ENCODE peak calls at places on chromosome 6, in six cellular contexts. S, R, V, L, F and K are unnamed samples.

GRCh38 chr6:145866449-145867401 is 52.1 kb upstream of the FBXO30 start:
- DNase-seq in F (no peak), L (no peak), S (no peak), R (no peak), V (no peak), K (peak)

GRCh38 chr6:40550096-40550731 is 37.0 kb downstream of the LRFN2 start:
- DNase-seq in R (no peak), S (peak), L (no peak), F (peak), V (peak), K (peak)

GRCh38 chr6:32109114-32109764 is at the start of gene TNXB:
- DNase-seq in V (no peak), S (no peak), R (peak), L (no peak), F (no peak), K (no peak)

GRCh38 chr6:44800171-44800671 is 412.7 kb downstream of the CDC5L start:
- DNase-seq in S (peak), F (peak), R (no peak), V (peak), L (peak), K (no peak)

GRCh38 chr6:3841711-3842565 is 7.2 kb upstream of the FAM50B start:
- DNase-seq in F (no peak), L (no peak), S (peak), V (peak), R (peak), K (no peak)

GRCh38 chr6:157236040-157236725 is 87.1 kb downstream of the TMEM242 start:
- DNase-seq in R (no peak), S (no peak), F (no peak), V (no peak), L (peak), K (peak)

GRCh38 chr6:148364056-148364844 is 21.6 kb downstream of the SASH1 start:
- DNase-seq in L (no peak), S (peak), F (no peak), R (no peak), V (peak), K (no peak)

GRCh38 chr6:137709424-137710281 is 157.4 kb upstream of the TNFAIP3 start:
- DNase-seq in S (peak), V (no peak), R (no peak), L (no peak), F (no peak), K (no peak)

GRCh38 chr6:73258721-73259120 is 4.3 kb downstream of the KHDC1 start:
- DNase-seq in F (no peak), S (no peak), R (no peak), L (no peak), V (no peak), K (no peak)
- TF ChIP-seq CTCF in F (no peak), S (no peak), R (no peak), L (no peak), V (no peak), K (no peak)

DNA sequence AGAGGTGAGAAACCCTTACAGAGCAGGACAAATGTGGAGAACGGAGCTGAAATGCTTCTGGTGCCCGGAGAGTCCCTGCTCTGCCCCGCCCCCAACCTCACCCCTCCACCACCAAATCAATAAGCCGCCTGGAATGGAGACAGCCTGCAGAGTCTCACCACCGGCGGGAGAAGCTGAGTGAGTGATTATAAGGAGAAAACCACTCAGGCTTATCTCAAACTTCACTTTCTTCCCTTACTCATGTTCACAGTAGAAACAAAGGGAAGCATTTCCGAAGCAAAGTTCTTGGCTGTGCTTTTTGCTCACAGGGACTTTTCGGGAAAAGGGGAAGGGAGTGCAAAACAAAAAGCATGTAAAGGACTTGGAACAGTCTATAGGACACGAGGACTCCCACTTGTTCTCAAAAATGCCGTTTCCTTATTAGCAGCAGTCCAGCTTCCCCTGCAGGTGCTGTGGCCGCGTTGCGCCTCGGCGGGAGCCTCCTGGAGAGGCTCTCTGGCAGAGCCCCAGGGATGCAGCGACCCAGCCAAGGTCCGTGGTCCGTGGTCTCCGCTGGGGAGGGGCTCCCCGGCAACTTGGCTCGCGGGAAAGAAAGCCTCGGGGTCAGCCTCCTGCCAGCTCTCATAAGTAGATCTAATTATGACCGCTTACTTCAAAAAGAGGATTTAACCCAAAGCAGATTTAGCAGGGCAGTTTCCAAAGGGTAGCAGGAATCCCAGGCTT is 64.8 kb upstream of the TMEM30A start:
- DNase-seq in V (peak), R (no peak), F (no peak), S (peak), L (peak), K (no peak)
- TF ChIP-seq CTCF in V (peak), R (no peak), F (no peak), S (peak), L (no peak), K (no peak)

GRCh38 chr6:146902846-146903245 is 301.4 kb upstream of the STXBP5 start:
- DNase-seq in V (no peak), S (no peak), R (no peak), F (no peak), L (no peak), K (no peak)

GRCh38 chr6:146905313-146905712 is 298.9 kb upstream of the STXBP5 start:
- DNase-seq in F (no peak), V (peak), L (no peak), R (no peak), S (peak), K (no peak)

GRCh38 chr6:146904596-146904995 is 299.6 kb upstream of the STXBP5 start:
- DNase-seq in F (no peak), R (no peak), V (no peak), L (no peak), S (no peak), K (no peak)

GRCh38 chr6:146898888-146899227 is 300.1 kb downstream of the ADGB start:
- DNase-seq in F (no peak), R (no peak), S (no peak), V (no peak), L (no peak), K (no peak)

DNA sequence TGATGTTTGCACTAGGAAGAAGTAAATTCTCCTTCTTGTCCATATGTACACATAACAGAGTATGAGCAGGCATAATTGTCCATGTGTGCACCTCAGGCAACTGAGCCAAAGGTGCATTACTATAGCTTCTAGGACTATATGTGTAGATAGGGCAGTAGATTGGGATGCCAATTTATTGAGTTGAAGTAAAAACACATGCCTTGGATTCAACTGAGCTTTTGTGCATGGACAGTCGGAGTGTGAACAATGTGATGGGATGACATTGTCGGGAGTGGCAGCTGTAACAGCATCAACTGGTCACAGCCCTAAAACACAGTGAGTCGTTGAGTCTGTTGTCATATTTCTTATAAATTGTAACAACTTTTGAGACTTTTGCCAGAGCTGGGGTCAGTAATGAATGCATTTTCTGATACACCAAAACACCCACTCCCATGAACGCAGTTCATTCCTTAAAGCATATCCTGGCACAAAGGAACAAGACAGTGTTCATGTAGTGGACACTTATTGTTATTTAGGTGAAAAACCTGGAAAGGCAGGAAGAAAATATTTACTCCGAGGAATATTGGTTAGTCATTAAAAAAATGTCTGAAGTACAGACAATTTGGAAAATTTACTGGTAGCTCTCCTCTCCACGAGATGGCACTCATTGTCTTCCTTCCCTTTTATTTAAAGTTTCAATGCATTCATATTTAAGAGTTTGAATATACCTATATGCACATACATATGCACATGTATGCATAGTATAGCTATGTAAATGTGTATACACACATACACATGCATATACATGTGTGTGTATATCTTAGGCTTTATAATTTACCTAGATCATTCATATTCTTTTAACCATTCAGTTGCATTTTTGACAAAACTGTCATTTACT is 302.0 kb upstream of the STXBP5 start:
- DNase-seq in V (peak), L (no peak), S (peak), F (no peak), R (no peak), K (no peak)
- TF ChIP-seq CTCF in V (peak), L (no peak), S (peak), F (no peak), R (no peak), K (no peak)

DNA sequence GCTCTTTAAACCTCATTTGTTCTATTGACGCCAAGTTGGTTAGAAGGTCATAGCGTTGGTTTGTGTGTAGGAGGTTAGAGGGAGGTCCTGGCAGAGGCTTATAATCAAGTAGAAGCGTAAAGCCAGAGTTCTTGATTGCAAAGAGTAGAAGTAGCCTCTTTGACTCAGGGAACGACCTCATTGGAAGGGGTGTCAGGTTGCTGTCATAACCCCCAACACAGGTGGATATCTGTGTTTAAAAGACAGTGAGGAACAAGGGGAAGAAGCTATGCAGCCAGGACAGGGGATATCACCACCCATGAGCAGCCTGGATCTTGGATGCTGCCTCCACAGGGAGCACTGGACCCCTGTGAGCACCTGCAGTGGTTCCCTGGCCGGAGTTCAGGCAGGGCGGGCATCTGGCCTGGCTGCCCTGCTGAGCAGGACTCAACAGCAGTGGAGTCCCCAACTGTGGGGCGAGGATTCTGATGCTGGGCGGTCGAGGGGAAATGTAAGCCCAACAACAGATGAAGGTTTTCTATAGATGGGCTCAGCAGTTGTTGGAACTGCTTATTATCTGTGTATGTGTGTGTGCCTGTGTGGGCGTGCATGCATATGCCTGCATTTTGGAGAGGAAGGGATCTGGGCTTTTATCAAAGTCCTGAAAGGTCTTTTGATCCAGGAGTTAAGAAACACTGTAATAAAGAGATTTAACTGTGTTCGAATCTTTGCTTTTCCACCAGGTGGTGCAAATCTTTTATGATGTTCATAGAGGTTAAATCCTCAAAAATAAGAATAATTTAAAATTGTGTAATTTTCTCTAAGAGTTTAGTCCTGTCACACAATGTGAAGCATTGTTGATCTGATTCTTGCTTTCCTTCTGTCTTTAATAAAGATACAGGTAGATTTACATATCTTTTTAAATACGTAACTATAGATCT is 27.7 kb downstream of the HIVEP1 start:
- DNase-seq in V (no peak), F (no peak), S (no peak), R (no peak), L (no peak), K (no peak)
- TF ChIP-seq CTCF in V (no peak), F (no peak), S (no peak), R (no peak), L (no peak), K (no peak)

GRCh38 chr6:56843476-56844349 is 111.2 kb upstream of the BEND6 start:
- DNase-seq in V (peak), F (peak), S (peak), R (no peak), L (peak), K (peak)

GRCh38 chr6:56841751-56842150 is 113.2 kb upstream of the BEND6 start:
- DNase-seq in V (no peak), R (no peak), F (no peak), S (no peak), L (no peak), K (no peak)

GRCh38 chr6:56848105-56848504 is 106.8 kb upstream of the BEND6 start:
- DNase-seq in L (no peak), V (no peak), F (no peak), R (no peak), S (no peak), K (no peak)

GRCh38 chr6:56842602-56843475 is 112.1 kb upstream of the BEND6 start:
- DNase-seq in F (no peak), L (no peak), V (peak), R (no peak), S (peak), K (peak)

DNA sequence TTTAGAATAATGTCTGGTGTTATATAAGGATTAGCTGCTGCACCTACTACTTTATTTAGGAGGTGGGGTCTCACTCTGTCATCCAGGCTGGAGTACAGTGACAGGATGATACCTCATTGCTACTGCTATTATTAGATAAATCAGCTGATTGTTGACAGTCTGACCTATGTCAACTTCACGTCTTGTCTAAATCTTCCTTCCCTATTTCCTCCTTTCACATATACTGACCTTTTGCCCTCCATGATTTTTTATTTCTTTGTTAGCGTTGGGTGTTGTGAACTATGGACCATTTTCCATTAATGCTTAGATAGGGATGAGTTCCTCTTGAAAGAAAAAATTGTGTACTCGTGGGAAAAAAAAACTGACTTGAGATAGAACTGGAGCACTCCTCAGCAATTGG is 109.9 kb upstream of the BEND6 start:
- DNase-seq in R (no peak), V (no peak), F (no peak), L (no peak), S (no peak), K (no peak)
- TF ChIP-seq CTCF in R (no peak), V (no peak), F (no peak), L (no peak), S (no peak), K (no peak)

GRCh38 chr6:35728663-35729348 is 8.0 kb upstream of the ARMC12 start:
- DNase-seq in R (no peak), F (peak), V (no peak), S (no peak), L (peak), K (no peak)
- TF ChIP-seq CTCF in R (no peak), F (no peak), V (no peak), S (no peak), L (no peak), K (no peak)

DNA sequence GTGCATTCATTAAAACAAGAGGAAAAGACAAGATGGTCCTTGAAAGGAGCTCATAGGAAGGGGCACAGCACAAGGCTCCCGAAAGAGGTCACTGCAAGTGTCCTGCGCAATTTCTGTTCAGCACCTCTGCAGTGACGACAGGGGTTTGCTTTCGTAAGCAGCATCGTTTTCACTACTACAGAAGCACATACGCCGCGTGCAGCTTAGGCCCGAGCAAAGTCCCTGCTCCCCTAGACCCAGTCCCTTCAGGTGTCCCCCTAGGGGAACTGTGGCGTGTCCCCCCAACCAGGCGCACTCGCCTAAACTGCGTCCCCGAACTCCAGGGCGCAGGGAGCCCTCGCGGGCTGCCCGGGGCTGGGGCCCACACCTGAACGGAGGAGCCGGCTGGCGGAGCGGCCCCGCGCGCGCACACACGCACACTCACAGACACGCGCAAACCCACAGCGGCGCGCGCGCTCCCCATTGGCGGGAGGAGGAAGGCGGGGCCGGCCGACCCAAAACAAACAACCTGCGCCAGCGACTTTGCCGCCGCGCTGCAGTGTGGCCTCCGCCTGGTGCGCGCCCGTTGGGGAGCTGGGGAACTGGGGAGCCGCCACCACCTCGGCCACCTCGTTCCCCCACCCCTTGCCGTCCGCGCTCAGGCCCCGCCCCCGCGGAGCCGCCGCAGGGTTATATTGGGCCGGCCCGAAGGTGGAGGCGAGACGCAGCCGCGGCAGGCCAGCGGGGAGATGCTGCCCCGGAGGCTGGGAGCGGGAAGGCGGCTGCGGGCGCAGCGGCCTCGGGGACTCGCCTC is at the start of gene FOXQ1:
- DNase-seq in F (peak), L (no peak), S (no peak), R (no peak), V (peak), K (peak)
- TF ChIP-seq CTCF in F (no peak), L (no peak), S (no peak), R (no peak), V (no peak), K (no peak)

DNA sequence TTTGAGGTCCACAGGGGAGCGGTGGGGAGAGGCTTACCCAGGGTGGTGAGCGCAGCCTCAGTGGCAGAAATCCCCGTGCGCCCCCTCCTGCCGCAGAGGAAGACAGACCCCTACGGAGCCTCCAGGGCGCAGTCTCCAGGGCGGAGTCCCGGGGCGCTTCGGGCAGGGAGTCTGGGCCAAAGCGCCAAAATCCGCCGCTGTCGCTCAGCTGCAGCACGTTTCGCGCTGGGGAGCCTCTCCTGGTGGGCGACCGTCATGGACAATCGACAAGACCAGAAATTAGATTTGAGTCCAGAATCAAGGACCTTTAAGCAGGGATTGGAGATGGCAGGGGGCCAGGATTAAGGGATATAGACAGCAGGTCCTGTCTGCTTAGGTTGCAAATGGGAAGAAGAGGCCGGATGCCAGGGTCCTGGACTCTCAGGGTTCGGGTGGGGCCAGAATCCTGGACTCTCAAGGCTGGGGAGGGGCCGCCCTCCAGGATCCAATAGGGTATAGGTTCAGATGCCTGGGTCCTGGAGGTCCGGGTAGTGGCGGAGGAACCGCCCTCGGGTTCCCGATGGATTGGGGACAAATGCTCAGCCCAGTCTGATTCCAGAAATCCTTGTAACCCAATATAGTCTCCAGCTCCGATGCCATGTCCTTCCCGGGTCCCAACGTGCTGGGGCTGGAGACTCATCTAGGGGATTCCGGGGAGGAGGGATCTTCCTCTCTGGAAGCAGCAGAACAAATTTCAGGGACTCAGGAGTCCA is 7.9 kb upstream of the HLA-E start:
- DNase-seq in S (no peak), F (no peak), L (no peak), R (no peak), V (no peak), K (no peak)
- TF ChIP-seq CTCF in S (no peak), F (no peak), L (no peak), R (no peak), V (no peak), K (no peak)

DNA sequence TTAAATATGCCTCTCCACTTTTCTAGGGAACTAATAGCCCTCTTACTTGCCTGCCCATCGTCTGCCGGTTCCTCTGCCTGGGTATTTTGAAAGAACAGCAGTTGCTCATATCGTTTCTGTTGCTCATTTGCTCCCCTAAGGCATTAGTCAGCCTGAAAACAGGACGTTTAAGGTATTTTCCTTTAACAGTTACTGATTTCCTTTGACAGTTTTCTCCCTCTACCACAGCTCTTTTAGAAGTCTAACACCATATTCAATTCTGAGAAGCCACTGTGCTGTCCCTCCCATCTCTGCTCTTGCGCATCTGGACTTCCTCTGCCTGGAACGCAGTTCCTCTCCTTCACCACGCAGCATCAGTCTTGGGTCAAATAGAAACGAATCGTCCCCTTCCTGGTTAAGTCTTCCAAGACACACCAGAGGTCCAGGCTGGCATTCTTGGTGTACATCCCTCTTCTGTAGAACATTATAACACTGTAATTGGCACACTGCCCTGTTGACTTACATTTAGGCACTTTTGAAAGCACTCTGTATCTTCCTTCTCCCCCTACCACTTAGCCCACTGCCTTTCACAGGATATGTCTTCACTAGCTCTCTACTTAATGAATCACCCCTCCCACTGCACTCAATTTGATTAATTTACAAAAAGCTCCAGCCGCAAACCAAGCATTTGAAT is 141.0 kb upstream of the CARMIL1 start:
- DNase-seq in S (peak), R (no peak), F (peak), V (peak), L (peak), K (peak)
- TF ChIP-seq CTCF in S (peak), R (peak), F (no peak), V (peak), L (peak), K (no peak)